ENCODE peak calls at places on chromosomes 1 and 21, in four cellular contexts. J is body of pancreas, V is HEK293T, C is activated T-helper 1 cell treated with Interleukin-2 at 50 U/mL for 16 hours. A is an unnamed sample.

GRCh38 chr1:84892657-84893618 is at the start of gene LPAR3:
- DNase-seq in V (peak), J (peak), C (no peak), A (no peak)

GRCh38 chr1:17875171-17875881 is 120.2 kb downstream of the ACTL8 start:
- DNase-seq in V (no peak), J (no peak), C (no peak), A (peak)

GRCh38 chr1:15526021-15526489 is 593 bp upstream of the DNAJC16 start:
- DNase-seq in V (no peak), J (peak), C (no peak), A (no peak)

GRCh38 chr21:44416193-44416592 is 39.1 kb upstream of the LRRC3 start:
- DNase-seq in J (no peak), V (no peak), C (no peak), A (no peak)

GRCh38 chr1:51961231-51961630 is 29.3 kb downstream of the RAB3B start:
- DNase-seq in V (no peak), C (no peak), J (no peak), A (no peak)

GRCh38 chr1:116514708-116515525 is 55.9 kb downstream of the CD58 start:
- DNase-seq in C (peak), J (no peak), V (no peak), A (no peak)

GRCh38 chr1:15246960-15247614 is at the start of gene FHAD1:
- DNase-seq in J (peak), V (peak), C (peak), A (peak)

GRCh38 chr21:38669186-38669585 is 136.5 kb upstream of the ETS2 start:
- DNase-seq in V (peak), C (no peak), J (no peak), A (no peak)

GRCh38 chr1:204313675-204314074 is 46.1 kb downstream of the PLEKHA6 start:
- DNase-seq in J (no peak), C (no peak), V (no peak), A (no peak)

GRCh38 chr1:94316183-94316582 is 78.8 kb upstream of the ARHGAP29 start:
- DNase-seq in C (no peak), V (no peak), J (no peak), A (no peak)

A was measured in skeletal muscle cell.